ENCODE peak calls at places on chromosomes 11 and 22, in nine cellular contexts. E, Q, N, X, I, G, P, K and C are unnamed samples.

GRCh38 chr11:12016246-12016645 is 7.8 kb upstream of the DKK3 start:
- DNase-seq in P (no peak), X (no peak), E (no peak), N (no peak), K (no peak), Q (no peak), I (no peak), G (no peak), C (no peak)

GRCh38 chr11:120337133-120337895 is 1.1 kb downstream of the ARHGEF12 start:
- DNase-seq in X (no peak), G (peak), N (no peak), Q (peak), E (no peak), K (peak), P (no peak), I (no peak), C (no peak)

GRCh38 chr22:29716814-29717213 is 3.0 kb upstream of the CABP7 start:
- DNase-seq in P (peak), K (no peak), G (peak), E (peak), I (peak), X (peak), Q (peak), N (peak), C (no peak)

GRCh38 chr22:20652582-20652981 is 121.3 kb upstream of the SERPIND1 start:
- DNase-seq in K (no peak), P (no peak), E (no peak), G (no peak), Q (no peak), N (no peak), X (no peak), I (no peak), C (no peak)

GRCh38 chr11:124656759-124657627 is 16.5 kb downstream of the SIAE start:
- DNase-seq in G (no peak), E (no peak), N (no peak), Q (no peak), I (peak), P (no peak), K (peak), X (no peak), C (no peak)

GRCh38 chr11:111729441-111729840 is 36.7 kb downstream of the PPP2R1B start:
- DNase-seq in K (peak), N (peak), I (no peak), E (no peak), P (no peak), Q (no peak), X (no peak), G (no peak), C (no peak)

GRCh38 chr11:109641549-109641948 is 219.6 kb downstream of the C11orf87 start:
- DNase-seq in P (peak), E (no peak), N (no peak), I (no peak), X (peak), K (no peak), Q (peak), G (peak), C (no peak)

GRCh38 chr11:77267910-77268309 is 33.6 kb downstream of the GDPD4 start:
- DNase-seq in Q (no peak), G (peak), I (no peak), K (no peak), N (no peak), E (no peak), X (no peak), P (no peak), C (no peak)

GRCh38 chr22:38750638-38751037 is 5.2 kb downstream of the SUN2 start:
- DNase-seq in N (no peak), K (no peak), X (no peak), E (no peak), P (no peak), G (no peak), I (no peak), Q (no peak), C (no peak)

GRCh38 chr11:78192223-78192719 is 3.6 kb downstream of the USP35 start:
- DNase-seq in P (no peak), E (no peak), G (no peak), I (no peak), Q (no peak), K (no peak), N (no peak), X (no peak), C (no peak)